ENCODE peak calls at places on chromosomes 12 and 14, in five cellular contexts. H, E, K, J and S are unnamed samples. For H3K9me3, the result is how much of the 10 kb centered on the place peaks cover.

GRCh38 chr14:66476964-66477363 is 9.2 kb upstream of the CCDC196 start:
- DNase-seq in K (peak), H (no peak), E (no peak), J (no peak), S (no peak)

GRCh38 chr12:27711312-27711682 is 665 bp downstream of the MRPS35 start:
- DNase-seq in E (no peak), J (peak), K (peak), H (no peak), S (no peak)

GRCh38 chr14:74621556-74621955 is 9.5 kb upstream of the LTBP2 start:
- DNase-seq in J (no peak), K (no peak), E (no peak), H (no peak), S (no peak)

GRCh38 chr12:58703911-58704310 is 216.4 kb downstream of the LRIG3 start:
- DNase-seq in J (no peak), K (no peak), E (no peak), H (no peak), S (no peak)

GRCh38 chr12:554001-554285 is 94.2 kb downstream of the B4GALNT3 start:
- DNase-seq in E (no peak), K (no peak), H (no peak), J (no peak), S (no peak)

GRCh38 chr12:31773223-31773750 is 44.5 kb upstream of the AMN1 start:
- DNase-seq in J (no peak), E (no peak), H (no peak), K (peak), S (peak)

GRCh38 chr14:95935228-95935822 is 58.7 kb downstream of the TUNAR start:
- DNase-seq in E (no peak), J (peak), K (peak), H (no peak), S (no peak)

GRCh38 chr12:53536962-53537361 is 29.7 kb upstream of the NPFF start:
- DNase-seq in H (no peak), K (no peak), E (no peak), J (no peak), S (no peak)

GRCh38 chr12:96501139-96501741 is 11.9 kb downstream of the CFAP54 start:
- DNase-seq in K (peak), J (peak), H (no peak), E (peak), S (peak)

GRCh38 chr12:69655616-69656336 is 43.3 kb downstream of the BEST3 start:
- DNase-seq in E (no peak), K (peak), J (no peak), H (peak), S (no peak)

GRCh38 chr12:56338643-56339422 is at the start of gene IL23A:
- DNase-seq in J (peak), H (no peak), K (peak), E (no peak), S (no peak)

GRCh38 chr12:6450091-6450868 is 1.6 kb upstream of the TAPBPL start:
- DNase-seq in J (no peak), H (no peak), K (no peak), E (no peak), S (no peak)

GRCh38 chr12:60072911-60073310 is 477.1 kb downstream of the SLC16A7 start:
- DNase-seq in E (no peak), J (no peak), H (no peak), K (peak), S (no peak)

GRCh38 chr14:45112886-45113772 is 21.2 kb downstream of the FKBP3 start:
- DNase-seq in H (no peak), E (no peak), J (no peak), K (peak), S (no peak)

GRCh38 chr14:100134591-100134990 is 24.9 kb downstream of the DEGS2 start:
- DNase-seq in K (no peak), E (peak), J (no peak), H (no peak), S (peak)

GRCh38 chr14:90510208-90510607 is 113.4 kb downstream of the CALM1 start:
- DNase-seq in J (no peak), E (peak), K (no peak), H (no peak), S (peak)

GRCh38 chr14:44463386-44464004 is 43.6 kb downstream of the FSCB start:
- DNase-seq in E (no peak), K (peak), H (no peak), J (no peak), S (no peak)

GRCh38 chr14:64755661-64756265 is 51.5 kb downstream of the PLEKHG3 start:
- DNase-seq in E (no peak), K (peak), J (peak), H (no peak), S (no peak)

GRCh38 chr12:53518381-53518780 is 11.1 kb upstream of the NPFF start:
- DNase-seq in J (no peak), E (no peak), K (peak), H (no peak), S (no peak)

GRCh38 chr12:122013792-122014590 is 7.7 kb upstream of the BCL7A start:
- DNase-seq in E (no peak), K (no peak), H (no peak), J (peak), S (no peak)

GRCh38 chr12:66074561-66074960 is 56.0 kb downstream of the LLPH start:
- DNase-seq in E (no peak), J (no peak), H (peak), K (peak), S (no peak)

GRCh38 chr14:100410056-100410565 is 87.0 kb downstream of the SLC25A47 start:
- DNase-seq in J (no peak), E (no peak), K (peak), H (no peak), S (no peak)

GRCh38 chr12:124954771-124955170 is 34.2 kb downstream of the DHX37 start:
- DNase-seq in J (no peak), K (no peak), H (no peak), E (no peak), S (no peak)

GRCh38 chr12:3293446-3294161 is 197.4 kb upstream of the PRMT8 start:
- DNase-seq in K (peak), J (no peak), H (no peak), E (no peak), S (no peak)

GRCh38 chr12:121724930-121725329 is 12.4 kb downstream of the TMEM120B start:
- DNase-seq in K (peak), J (no peak), E (no peak), H (no peak), S (no peak)

GRCh38 chr14:35335388-35336092 is 43.4 kb downstream of the PSMA6 start:
- DNase-seq in K (no peak), J (no peak), H (no peak), E (peak), S (peak)

GRCh38 chr12:104682790-104683279 is 226.1 kb downstream of the CHST11 start:
- DNase-seq in K (no peak), J (peak), E (no peak), H (no peak), S (no peak)

GRCh38 chr12:91818236-91819131 is 327.2 kb downstream of the BTG1 start:
- DNase-seq in J (no peak), K (peak), H (no peak), E (no peak), S (peak)

GRCh38 chr12:84911331-84912190 is 1.0 kb downstream of the SLC6A15 start:
- DNase-seq in E (no peak), J (no peak), K (peak), H (no peak), S (peak)

GRCh38 chr12:17875230-17875629 is 214.8 kb downstream of the RERGL start:
- DNase-seq in J (no peak), K (no peak), H (no peak), E (no peak), S (no peak)

GRCh38 chr14:102893452-102893851 is 29.0 kb upstream of the AMN start:
- DNase-seq in H (peak), K (peak), J (no peak), E (peak), S (peak)

GRCh38 chr12:55019784-55020183 is at the start of gene NEUROD4:
- DNase-seq in J (no peak), H (peak), E (peak), K (peak), S (peak)

GRCh38 chr14:103879570-103880333 is 32.4 kb upstream of the PPP1R13B start:
- DNase-seq in E (peak), H (no peak), J (no peak), K (peak), S (peak)

GRCh38 chr14:35879654-35880249 is 53.6 kb downstream of the BRMS1L start:
- DNase-seq in E (no peak), H (no peak), K (no peak), J (no peak), S (no peak)

GRCh38 chr12:92717202-92717601 is 14.4 kb downstream of the PLEKHG7 start:
- DNase-seq in K (peak), E (no peak), H (no peak), J (no peak), S (no peak)

GRCh38 chr14:64654072-64654899 is 49.9 kb upstream of the PLEKHG3 start:
- DNase-seq in H (peak), E (no peak), J (no peak), K (peak), S (no peak)

GRCh38 chr12:115648463-115648862 is 629.0 kb downstream of the MED13L start:
- DNase-seq in H (no peak), K (no peak), J (no peak), E (no peak), S (no peak)

GRCh38 chr12:22551624-22552023 is 7.3 kb upstream of the C2CD5 start:
- DNase-seq in K (no peak), H (no peak), J (no peak), E (no peak), S (no peak)
- H3K4me3 ChIP-seq in K (no peak), H (no peak), J (no peak), E (no peak), S (no peak)

DNA sequence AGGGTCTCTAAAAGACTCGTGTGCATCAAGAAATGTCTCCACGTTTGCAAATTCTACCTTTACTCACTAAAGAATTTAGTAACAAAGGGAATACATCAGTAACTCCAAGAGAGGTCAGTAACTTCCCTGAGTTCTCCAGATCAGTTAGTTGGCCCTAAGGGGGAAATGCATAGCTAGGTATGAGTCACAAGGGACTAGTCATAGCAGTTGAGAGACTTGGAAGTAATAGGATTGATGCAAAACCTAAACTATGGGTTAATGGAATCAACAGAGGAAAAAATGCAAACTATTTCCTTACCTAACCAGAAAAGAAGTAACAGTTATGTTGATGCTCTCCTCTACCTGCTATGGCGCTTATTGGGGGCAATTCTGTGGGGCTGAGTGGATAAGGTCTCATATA is 148.8 kb upstream of the GARIN6 start:
- DNase-seq in J (no peak), H (peak), E (no peak), K (peak), S (no peak)
- TF ChIP-seq CTCF in J (no peak), H (no peak), E (no peak), K (no peak), S (no peak)

GRCh38 chr12:132998742-132999141 is 12.6 kb downstream of the ZNF26 start:
- DNase-seq in J (no peak), E (no peak), H (no peak), K (no peak), S (no peak)
- H3K9me3 ChIP-seq in J (half or more), E (half or more), H (half or more), K (under half), S (half or more)

DNA sequence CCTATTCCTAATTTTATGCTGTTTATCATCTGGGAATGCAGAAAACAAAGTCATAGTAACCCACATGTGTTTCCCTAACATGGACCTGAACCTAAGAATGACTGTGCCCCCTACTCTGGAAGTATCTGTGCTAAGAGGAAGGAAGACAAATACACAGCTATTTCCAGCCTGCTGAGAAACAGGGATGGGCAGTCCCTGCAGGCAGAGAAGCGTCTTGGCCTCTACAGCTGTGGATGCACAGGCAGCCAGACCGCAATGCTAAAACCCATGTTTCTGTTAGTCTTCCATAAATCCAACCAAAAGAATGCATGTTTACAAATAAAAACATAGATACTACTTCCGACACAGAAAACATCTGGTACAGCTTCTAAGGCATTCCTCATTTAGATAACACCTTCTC is 56.1 kb downstream of the DUSP16 start:
- DNase-seq in H (peak), E (no peak), K (no peak), J (no peak), S (no peak)
- H3K4me3 ChIP-seq in H (peak), E (no peak), K (peak), J (no peak), S (no peak)

GRCh38 chr14:39491134-39491541 is 58.9 kb upstream of the FBXO33 start:
- DNase-seq in J (no peak), H (no peak), K (peak), E (no peak), S (no peak)
- TF ChIP-seq CTCF in J (peak), H (peak), K (no peak), E (no peak), S (peak)

DNA sequence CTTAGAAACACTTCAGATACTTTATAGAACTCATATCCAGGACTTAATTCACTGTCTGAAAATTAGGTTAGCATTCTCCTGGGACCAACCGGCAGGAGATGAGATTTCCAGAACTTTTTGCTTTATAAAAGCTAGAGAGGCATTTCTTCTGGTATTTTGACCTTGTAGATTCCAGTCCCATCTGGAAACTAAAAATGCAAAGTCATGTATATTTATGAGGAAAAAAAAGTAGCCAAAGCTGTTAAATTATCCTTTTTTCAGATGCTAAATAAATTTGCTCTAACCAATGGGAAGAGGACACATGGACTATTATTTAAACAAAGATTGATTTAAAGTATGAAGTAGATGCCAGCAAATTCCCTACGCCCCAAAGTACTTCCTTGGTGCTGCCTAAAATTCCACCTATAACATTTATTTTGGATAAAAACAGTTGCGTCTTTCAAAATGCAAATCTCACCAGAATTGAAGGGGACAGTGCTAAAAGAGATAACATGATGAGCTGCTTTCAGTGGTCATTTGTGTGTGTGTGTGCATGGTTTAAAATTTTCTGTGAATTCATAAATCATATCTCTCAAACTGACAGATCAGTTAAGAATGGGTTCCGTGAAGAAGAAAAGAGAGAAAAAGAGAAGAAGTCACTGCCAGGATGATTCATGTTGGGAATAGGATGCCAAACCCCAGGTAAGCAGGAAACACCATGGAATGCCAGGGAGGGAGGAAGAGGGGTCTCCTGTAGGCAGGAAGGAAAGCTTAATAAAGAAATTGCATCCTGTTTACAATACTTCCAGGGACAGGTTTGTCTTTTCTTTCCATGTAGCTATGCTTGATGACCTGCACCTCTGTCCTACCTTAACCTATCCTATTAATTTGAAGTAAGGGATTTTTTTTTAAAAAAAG is 97.7 kb upstream of the RGS6 start:
- DNase-seq in H (no peak), E (no peak), J (no peak), K (no peak), S (no peak)
- H3K9me3 ChIP-seq in H (under half), E (under half), J (under half), K (under half), S (under half)

GRCh38 chr12:127083028-127083949 is 1183.7 kb upstream of the TMEM132C start:
- DNase-seq in H (peak), J (peak), E (no peak), K (peak), S (no peak)
- H3K4me3 ChIP-seq in H (peak), J (peak), E (peak), K (peak), S (no peak)

GRCh38 chr12:120686690-120687569 is at the start of gene MLEC:
- DNase-seq in E (peak), K (peak), H (peak), J (peak), S (peak)
- TF ChIP-seq CTCF in E (no peak), K (no peak), H (no peak), J (peak), S (no peak)

GRCh38 chr14:79661762-79662161 is 549.5 kb downstream of the DIO2 start:
- DNase-seq in H (no peak), K (peak), E (no peak), J (no peak), S (no peak)

GRCh38 chr14:79658224-79658623 is 553.1 kb downstream of the DIO2 start:
- DNase-seq in H (no peak), K (no peak), E (no peak), J (no peak), S (no peak)

GRCh38 chr14:79656496-79656895 is 554.8 kb downstream of the DIO2 start:
- DNase-seq in J (no peak), K (no peak), H (no peak), E (no peak), S (no peak)

GRCh38 chr14:79663453-79663852 is 547.9 kb downstream of the DIO2 start:
- DNase-seq in K (no peak), E (no peak), H (no peak), J (no peak), S (no peak)

GRCh38 chr14:79659995-79660975 is 551.0 kb downstream of the DIO2 start:
- DNase-seq in J (no peak), H (no peak), K (no peak), E (no peak), S (no peak)
- H3K9me3 ChIP-seq in J (under half), H (under half), K (under half), E (under half), S (under half)

GRCh38 chr12:51923506-51924365 is 16.4 kb downstream of the ACVRL1 start:
- DNase-seq in H (no peak), K (no peak), J (peak), E (peak), S (peak)
- H3K4me3 ChIP-seq in H (no peak), K (no peak), J (no peak), E (peak), S (no peak)